ENCODE peak calls at places on chromosomes 11 and 22, in seven cellular contexts. O is activated B cell treated with CpG ODN at 0.5 μM for 24 hours; P is T1000; H is activated CD4-positive, CD25-positive, alpha-beta regulatory T cell; X is Daoy; N is suprapubic skin; B is MCF 10A. C is an unnamed sample.

GRCh38 chr11:84922836-84923235 is 704.3 kb downstream of the DLG2 start:
- DNase-seq in O (no peak), P (no peak), H (no peak), X (no peak), N (no peak), B (no peak), C (no peak)

GRCh38 chr11:125874556-125875124 is 12.8 kb upstream of the HYLS1 start:
- DNase-seq in O (no peak), P (peak), H (peak), X (peak), N (no peak), B (peak), C (no peak)

GRCh38 chr22:44848296-44848741 is 95.9 kb downstream of the ARHGAP8 start:
- DNase-seq in O (no peak), P (no peak), H (no peak), X (no peak), N (no peak), B (no peak), C (no peak)

GRCh38 chr11:102347526-102348331 is 715 bp downstream of the BIRC2 start:
- DNase-seq in O (no peak), P (no peak), H (no peak), X (peak), N (no peak), B (peak), C (no peak)

GRCh38 chr11:37689951-37690350 is 1091.9 kb upstream of the RAG2 start:
- DNase-seq in O (no peak), P (no peak), H (no peak), X (no peak), N (no peak), B (no peak), C (no peak)

GRCh38 chr22:30421695-30422480 is 3.7 kb upstream of the MTFP1 start:
- DNase-seq in O (no peak), P (no peak), H (no peak), X (peak), N (no peak), B (no peak), C (no peak)

GRCh38 chr11:96472085-96472484 is 82.3 kb downstream of the JRKL start:
- DNase-seq in O (no peak), P (no peak), H (no peak), X (no peak), N (no peak), B (no peak), C (no peak)

GRCh38 chr11:35045219-35045819 is 93.7 kb upstream of the CD44 start:
- DNase-seq in O (peak), P (no peak), H (peak), X (no peak), N (no peak), B (no peak), C (no peak)

GRCh38 chr11:2382927-2383822 is 6.1 kb downstream of the CD81 start:
- DNase-seq in O (no peak), P (no peak), H (no peak), X (no peak), N (no peak), B (no peak), C (no peak)

GRCh38 chr11:76153609-76153949 is 52.7 kb downstream of the WNT11 start:
- DNase-seq in O (no peak), P (peak), H (no peak), X (peak), N (peak), B (peak), C (no peak)

GRCh38 chr11:100932474-100933100 is 197.0 kb downstream of the PGR start:
- DNase-seq in O (no peak), P (no peak), H (no peak), X (peak), N (no peak), B (peak), C (no peak)

GRCh38 chr11:102449651-102450570 is 2.7 kb downstream of the TMEM123 start:
- DNase-seq in O (no peak), P (no peak), H (no peak), X (no peak), N (no peak), B (no peak), C (no peak)

GRCh38 chr22:43230983-43231723 is 44.2 kb upstream of the TTLL12 start:
- DNase-seq in O (peak), P (no peak), H (peak), X (peak), N (no peak), B (peak), C (no peak)

GRCh38 chr11:86244522-86245368 is at the start of gene EED:
- DNase-seq in O (peak), P (peak), H (peak), X (peak), N (peak), B (peak), C (peak)

GRCh38 chr11:123137496-123138270 is 57.4 kb downstream of the CLMP start:
- DNase-seq in O (no peak), P (peak), H (no peak), X (peak), N (peak), B (no peak), C (peak)

GRCh38 chr22:38768036-38768435 is 12.2 kb upstream of the SUN2 start:
- DNase-seq in O (no peak), P (no peak), H (no peak), X (no peak), N (no peak), B (no peak), C (no peak)

GRCh38 chr11:1863352-1864215 is 10.7 kb downstream of the LSP1 start:
- DNase-seq in O (no peak), P (peak), H (no peak), X (peak), N (peak), B (peak), C (peak)

GRCh38 chr11:118615282-118615979 is 8.0 kb downstream of the PHLDB1 start:
- DNase-seq in O (no peak), P (no peak), H (no peak), X (peak), N (peak), B (no peak), C (no peak)

GRCh38 chr11:118200901-118201680 is 23.7 kb downstream of the JAML start:
- DNase-seq in O (no peak), P (no peak), H (no peak), X (no peak), N (no peak), B (no peak), C (no peak)

GRCh38 chr11:56842829-56843794 is 94.6 kb upstream of the OR9G4 start:
- DNase-seq in O (no peak), P (no peak), H (no peak), X (no peak), N (no peak), B (no peak), C (no peak)

GRCh38 chr11:119223856-119224255 is 17.7 kb downstream of the CBL start:
- DNase-seq in O (no peak), P (no peak), H (no peak), X (no peak), N (no peak), B (no peak), C (no peak)

GRCh38 chr11:18578975-18579598 is 9.4 kb downstream of the UEVLD start:
- DNase-seq in O (no peak), P (no peak), H (no peak), X (no peak), N (no peak), B (no peak), C (no peak)

GRCh38 chr22:42807185-42807584 is 49.9 kb downstream of the ARFGAP3 start:
- DNase-seq in O (no peak), P (no peak), H (no peak), X (no peak), N (peak), B (no peak), C (no peak)

GRCh38 chr11:65428578-65429068 is 6.0 kb downstream of the NEAT1 start:
- DNase-seq in O (no peak), P (no peak), H (no peak), X (no peak), N (peak), B (no peak), C (peak)

GRCh38 chr11:3022982-3023381 is 30.9 kb upstream of the NAP1L4 start:
- DNase-seq in O (no peak), P (no peak), H (no peak), X (peak), N (no peak), B (peak), C (no peak)

GRCh38 chr11:47274495-47275235 is 4.7 kb downstream of the MADD start:
- DNase-seq in O (no peak), P (no peak), H (no peak), X (no peak), N (no peak), B (no peak), C (peak)

GRCh38 chr11:121417607-121418006 is 34.5 kb upstream of the SORL1 start:
- DNase-seq in O (no peak), P (no peak), H (no peak), X (no peak), N (no peak), B (no peak), C (no peak)

GRCh38 chr22:46484861-46485595 is 52.4 kb downstream of the CELSR1 start:
- DNase-seq in O (no peak), P (no peak), H (no peak), X (no peak), N (no peak), B (no peak), C (no peak)

GRCh38 chr22:24187731-24188644 is 6.7 kb downstream of the SUSD2 start:
- DNase-seq in O (no peak), P (no peak), H (no peak), X (no peak), N (no peak), B (no peak), C (peak)

GRCh38 chr11:121482231-121483129 is 29.7 kb upstream of the SORL1-AS1 start:
- DNase-seq in O (peak), P (no peak), H (no peak), X (peak), N (no peak), B (no peak), C (no peak)

GRCh38 chr11:78914503-78914902 is 339.8 kb upstream of the NARS2 start:
- DNase-seq in O (no peak), P (no peak), H (no peak), X (no peak), N (no peak), B (no peak), C (no peak)

GRCh38 chr11:13972033-13972910 is 9.7 kb downstream of the SPON1 start:
- DNase-seq in O (no peak), P (no peak), H (no peak), X (no peak), N (no peak), B (no peak), C (no peak)

GRCh38 chr11:29159552-29160465 is 857.0 kb downstream of the KCNA4 start:
- DNase-seq in O (no peak), P (peak), H (no peak), X (peak), N (no peak), B (peak), C (no peak)

GRCh38 chr11:531826-532511 is 3.4 kb downstream of the HRAS start:
- DNase-seq in O (no peak), P (no peak), H (no peak), X (no peak), N (no peak), B (no peak), C (no peak)

GRCh38 chr11:132605794-132606570 is 926.3 kb downstream of the OPCML start:
- DNase-seq in O (no peak), P (no peak), H (no peak), X (no peak), N (no peak), B (no peak), C (no peak)

GRCh38 chr11:34565417-34566208 is 52.0 kb upstream of the ELF5 start:
- DNase-seq in O (no peak), P (no peak), H (no peak), X (no peak), N (no peak), B (peak), C (no peak)

GRCh38 chr11:563812-564578 is 3.2 kb downstream of the RASSF7 start:
- DNase-seq in O (no peak), P (no peak), H (no peak), X (no peak), N (peak), B (no peak), C (no peak)

GRCh38 chr11:34671117-34671516 is 50.2 kb downstream of the EHF start:
- DNase-seq in O (no peak), P (no peak), H (no peak), X (no peak), N (no peak), B (no peak), C (no peak)

C was measured in tibial artery.